ENCODE peak calls at places on chromosomes 3 and 15, in ten cellular contexts. B is HEK293T; P is stimulated activated CD8-positive, alpha-beta memory T cell treated with anti-CD3 and anti-CD28 coated beads, Interleukin-12 subunit alpha, Interleukin-12 subunit beta, amount 100 ng/mL, for 4 hours; K is AG08396; Y is posterior cingulate gyrus; O is hypothalamus; J is stimulated activated CD4-positive, alpha-beta T cell treated with anti-CD3 and anti-CD28 coated beads, Interleukin-15, amount 100 ng/mL, for 24 hours; G is smooth muscle cell of the brain vasculature; V is HFFc6; H is RWPE1. F is an unnamed sample.

GRCh38 chr3:194369522-194370279 is at the start of gene LRRC15:
- DNase-seq in B (no peak), P (no peak), K (peak), Y (no peak), O (no peak), J (no peak), G (no peak), V (peak), H (peak), F (peak)

GRCh38 chr3:195522254-195523023 is 20.7 kb downstream of the PPP1R2 start:
- DNase-seq in B (no peak), P (no peak), K (peak), Y (no peak), O (no peak), J (no peak), G (no peak), V (peak), H (peak), F (peak)

GRCh38 chr3:15601399-15602145 is at the start of the genes BTD and HACL1:
- DNase-seq in B (peak), P (peak), K (peak), Y (peak), O (no peak), J (peak), G (peak), V (peak), H (peak), F (peak)

GRCh38 chr3:54191997-54192396 is 69.6 kb downstream of the CACNA2D3 start:
- DNase-seq in B (no peak), P (no peak), K (no peak), Y (no peak), O (no peak), J (no peak), G (no peak), V (no peak), H (no peak), F (no peak)

GRCh38 chr15:92448370-92448769 is 54.7 kb downstream of the ST8SIA2 start:
- DNase-seq in B (no peak), P (no peak), K (no peak), Y (no peak), O (no peak), J (no peak), G (no peak), V (no peak), H (no peak), F (no peak)

GRCh38 chr3:66639794-66640356 is 139.1 kb upstream of the LRIG1 start:
- DNase-seq in B (no peak), P (no peak), K (no peak), Y (no peak), O (no peak), J (no peak), G (no peak), V (no peak), H (no peak), F (no peak)

GRCh38 chr3:37145607-37146006 is 28.8 kb downstream of the LRRFIP2 start:
- DNase-seq in B (no peak), P (no peak), K (no peak), Y (no peak), O (no peak), J (no peak), G (no peak), V (no peak), H (no peak), F (no peak)

GRCh38 chr3:189995129-189995528 is 125.6 kb downstream of the P3H2 start:
- DNase-seq in B (no peak), P (no peak), K (no peak), Y (no peak), O (no peak), J (no peak), G (peak), V (no peak), H (no peak), F (no peak)

GRCh38 chr3:182954553-182954952 is 25.8 kb downstream of the DCUN1D1 start:
- DNase-seq in B (no peak), P (no peak), K (no peak), Y (no peak), O (no peak), J (no peak), G (no peak), V (no peak), H (no peak), F (no peak)

GRCh38 chr15:61917457-61917856 is 142.8 kb downstream of the VPS13C start:
- DNase-seq in B (no peak), P (no peak), K (no peak), Y (no peak), O (no peak), J (no peak), G (no peak), V (no peak), H (no peak), F (no peak)

GRCh38 chr3:40899286-40899712 is 300.0 kb upstream of the CTNNB1 start:
- DNase-seq in B (no peak), P (no peak), K (no peak), Y (no peak), O (no peak), J (no peak), G (no peak), V (no peak), H (peak), F (peak)

GRCh38 chr3:15768421-15769255 is 29.1 kb downstream of the ANKRD28 start:
- DNase-seq in B (no peak), P (no peak), K (peak), Y (no peak), O (no peak), J (peak), G (peak), V (peak), H (peak), F (peak)

GRCh38 chr15:45648521-45649200 is 13.8 kb downstream of the SQOR start:
- DNase-seq in B (no peak), P (no peak), K (peak), Y (no peak), O (no peak), J (no peak), G (no peak), V (peak), H (peak), F (peak)

GRCh38 chr3:129481783-129482332 is 41.8 kb downstream of the IFT122 start:
- DNase-seq in B (no peak), P (no peak), K (no peak), Y (peak), O (no peak), J (peak), G (no peak), V (peak), H (peak), F (peak)

GRCh38 chr3:48215019-48215418 is 8.3 kb upstream of the CAMP start:
- DNase-seq in B (no peak), P (no peak), K (no peak), Y (no peak), O (no peak), J (no peak), G (no peak), V (no peak), H (no peak), F (no peak)

GRCh38 chr15:85073556-85074194 is 92.0 kb downstream of the PDE8A start:
- DNase-seq in B (no peak), P (no peak), K (no peak), Y (no peak), O (no peak), J (peak), G (no peak), V (peak), H (peak), F (peak)

GRCh38 chr3:21390136-21390535 is 360.9 kb downstream of the ZNF385D start:
- DNase-seq in B (no peak), P (no peak), K (peak), Y (no peak), O (no peak), J (no peak), G (no peak), V (peak), H (no peak), F (peak)

GRCh38 chr3:29186131-29186599 is 94.7 kb upstream of the RBMS3 start:
- DNase-seq in B (no peak), P (no peak), K (peak), Y (no peak), O (no peak), J (no peak), G (no peak), V (peak), H (peak), F (peak)

GRCh38 chr3:159762238-159762637 is 226.4 kb upstream of the IL12A start:
- DNase-seq in B (no peak), P (no peak), K (no peak), Y (no peak), O (no peak), J (no peak), G (no peak), V (peak), H (peak), F (peak)

GRCh38 chr15:77010312-77010686 is 15.4 kb downstream of the PSTPIP1 start:
- DNase-seq in B (no peak), P (no peak), K (no peak), Y (no peak), O (no peak), J (no peak), G (no peak), V (no peak), H (no peak), F (no peak)

GRCh38 chr3:65005481-65005880 is 317.7 kb upstream of the ADAMTS9 start:
- DNase-seq in B (no peak), P (no peak), K (no peak), Y (no peak), O (no peak), J (no peak), G (no peak), V (no peak), H (no peak), F (no peak)

F was measured in bronchial epithelial cell.